ENCODE peak calls at places on chromosomes 3 and 15, in six cellular contexts. A, P, I, H, V and D are unnamed samples.

GRCh38 chr15:54506977-54507524 is 528.8 kb downstream of the UNC13C start:
- DNase-seq in A (no peak), P (no peak), I (no peak), V (no peak), H (no peak), D (no peak)

GRCh38 chr3:37890522-37890921 is 28.8 kb downstream of the CTDSPL start:
- DNase-seq in H (no peak), P (no peak), V (no peak), I (no peak), A (no peak), D (no peak)

GRCh38 chr15:88920186-88920891 is 7.2 kb upstream of the MFGE8 start:
- DNase-seq in I (no peak), P (peak), H (no peak), V (no peak), A (no peak), D (no peak)

GRCh38 chr3:114608293-114608692 is 314.5 kb downstream of the TIGIT start:
- DNase-seq in V (no peak), H (no peak), I (no peak), P (no peak), A (no peak), D (peak)

GRCh38 chr3:63960048-63960711 is 48.0 kb upstream of the SCAANT1 start:
- DNase-seq in A (peak), P (no peak), V (no peak), H (no peak), I (no peak), D (peak)

GRCh38 chr3:61601831-61602230 is 40.5 kb downstream of the PTPRG start:
- DNase-seq in I (no peak), P (peak), A (no peak), V (no peak), H (no peak), D (no peak)

GRCh38 chr3:45104715-45105711 is 41.2 kb downstream of the CDCP1 start:
- DNase-seq in P (no peak), A (no peak), V (no peak), H (no peak), I (no peak), D (no peak)

GRCh38 chr3:52001443-52001974 is 5.8 kb upstream of the RPL29 start:
- DNase-seq in A (peak), P (peak), H (peak), V (peak), I (peak), D (peak)

GRCh38 chr3:71101581-71101980 is 481.9 kb downstream of the FOXP1 start:
- DNase-seq in H (no peak), V (no peak), P (no peak), I (no peak), A (no peak), D (no peak)

GRCh38 chr15:99956820-99957641 is 223.8 kb upstream of the LYSMD4 start:
- DNase-seq in H (no peak), A (peak), V (no peak), P (no peak), I (no peak), D (no peak)

GRCh38 chr3:100062665-100063064 is 51.6 kb downstream of the FILIP1L start:
- DNase-seq in I (no peak), V (no peak), P (no peak), H (no peak), A (no peak), D (no peak)

GRCh38 chr3:31452495-31453106 is 80.1 kb upstream of the STT3B start:
- DNase-seq in P (no peak), H (no peak), I (no peak), A (no peak), V (no peak), D (no peak)

GRCh38 chr3:197519801-197520211 is 36.0 kb downstream of the BDH1 start:
- DNase-seq in H (no peak), A (no peak), V (no peak), P (no peak), I (peak), D (no peak)

GRCh38 chr3:182592747-182593146 is 200.6 kb upstream of the ATP11B start:
- DNase-seq in H (no peak), V (no peak), P (no peak), I (no peak), A (no peak), D (no peak)

GRCh38 chr3:126746395-126747177 is 42.5 kb downstream of the CHCHD6 start:
- DNase-seq in A (no peak), I (no peak), H (peak), P (no peak), V (no peak), D (peak)

GRCh38 chr3:128252083-128252482 is 98.8 kb downstream of the EEFSEC start:
- DNase-seq in I (no peak), P (no peak), V (no peak), A (no peak), H (no peak), D (no peak)

GRCh38 chr3:62376187-62376720 is 2.9 kb upstream of the FEZF2 start:
- DNase-seq in A (no peak), V (no peak), I (no peak), P (no peak), H (no peak), D (no peak)

GRCh38 chr3:187739561-187740445 is 5.5 kb downstream of the BCL6 start:
- DNase-seq in H (peak), I (peak), A (peak), P (peak), V (peak), D (peak)

GRCh38 chr3:44050867-44051266 is 190.8 kb upstream of the TOPAZ1 start:
- DNase-seq in P (no peak), V (no peak), H (no peak), A (no peak), I (no peak), D (no peak)

GRCh38 chr3:69786854-69787253 is 47.6 kb downstream of the MITF start:
- DNase-seq in V (no peak), A (no peak), P (no peak), H (no peak), I (no peak), D (no peak)
- H3K27ac ChIP-seq in V (no peak), A (no peak), P (peak), H (peak), I (peak), D (no peak)

GRCh38 chr15:70561885-70562284 is 201.5 kb downstream of the UACA start:
- DNase-seq in A (no peak), V (no peak), H (no peak), I (no peak), P (no peak), D (no peak)

GRCh38 chr15:70559223-70559823 is 204.0 kb downstream of the UACA start:
- DNase-seq in A (peak), P (peak), H (peak), V (peak), I (peak), D (no peak)

GRCh38 chr15:70562906-70563305 is 200.5 kb downstream of the UACA start:
- DNase-seq in P (no peak), V (no peak), H (no peak), I (no peak), A (no peak), D (no peak)

GRCh38 chr15:70559840-70560239 is 203.5 kb downstream of the UACA start:
- DNase-seq in I (no peak), P (no peak), V (no peak), H (no peak), A (no peak), D (no peak)

DNA sequence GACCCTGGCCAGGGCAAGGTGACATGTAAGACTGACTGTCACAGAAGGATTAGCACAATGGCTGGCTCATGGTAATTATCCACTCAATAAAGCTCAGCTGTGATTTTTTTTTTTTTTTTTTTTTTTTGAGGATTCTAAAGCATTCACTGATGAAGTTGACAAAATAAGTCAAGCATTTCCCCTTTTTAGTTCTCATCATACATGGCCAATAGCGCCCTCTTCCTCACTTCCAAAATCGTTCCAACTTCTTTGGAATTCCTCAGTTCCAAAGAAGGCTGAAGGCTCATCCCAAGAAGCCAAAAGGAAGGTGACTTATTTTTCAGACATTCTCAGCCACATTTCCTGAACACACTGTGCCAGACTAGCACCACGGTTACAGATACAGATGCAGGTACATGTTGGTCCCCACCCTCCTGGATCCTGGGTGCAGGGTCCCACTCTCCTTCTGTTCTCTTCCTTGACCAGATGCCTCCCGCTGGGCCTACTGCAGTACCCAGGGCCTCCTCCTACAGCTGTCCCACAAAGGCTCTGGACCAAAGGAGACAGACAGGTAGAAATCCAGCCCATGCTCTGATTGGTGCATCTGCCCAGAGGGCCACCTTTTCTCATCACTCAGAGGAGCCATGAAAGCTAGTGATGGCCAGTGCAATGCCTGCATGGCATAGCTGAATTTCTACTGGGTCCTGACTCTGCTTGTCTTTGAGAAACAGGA is 202.6 kb downstream of the UACA start:
- DNase-seq in A (no peak), V (no peak), P (no peak), I (no peak), H (no peak), D (no peak)
- TF ChIP-seq CTCF in A (no peak), V (no peak), P (no peak), I (no peak), H (no peak), D (no peak)

GRCh38 chr3:177514341-177515193 is 317.3 kb upstream of the TBL1XR1 start:
- DNase-seq in H (no peak), A (peak), P (no peak), V (no peak), I (no peak), D (no peak)
- H3K27ac ChIP-seq in H (peak), A (no peak), P (no peak), V (no peak), I (peak), D (no peak)

GRCh38 chr3:190455843-190456242 is 6.1 kb upstream of the TMEM207 start:
- DNase-seq in A (no peak), P (no peak), H (no peak), I (no peak), V (no peak), D (no peak)

GRCh38 chr3:190456779-190457178 is 7.1 kb upstream of the TMEM207 start:
- DNase-seq in H (no peak), A (no peak), I (no peak), V (no peak), P (no peak), D (no peak)

GRCh38 chr3:190458040-190458439 is 8.3 kb upstream of the TMEM207 start:
- DNase-seq in A (no peak), H (no peak), I (no peak), V (no peak), P (no peak), D (no peak)
- TF ChIP-seq CTCF in A (no peak), H (no peak), I (peak), V (no peak), P (no peak), D (no peak)

GRCh38 chr3:18669374-18669773 is 244.2 kb upstream of the SATB1 start:
- DNase-seq in A (no peak), I (no peak), V (no peak), H (no peak), P (no peak), D (no peak)
- H3K27ac ChIP-seq in A (no peak), I (no peak), V (no peak), H (no peak), P (no peak), D (no peak)

GRCh38 chr3:105996781-105997180 is 128.0 kb upstream of the CBLB start:
- DNase-seq in V (no peak), A (no peak), H (no peak), P (no peak), I (no peak), D (no peak)

GRCh38 chr3:106001923-106002322 is 133.1 kb upstream of the CBLB start:
- DNase-seq in V (no peak), P (no peak), A (no peak), H (no peak), I (no peak), D (no peak)

GRCh38 chr3:105999856-106000255 is 131.0 kb upstream of the CBLB start:
- DNase-seq in V (no peak), I (no peak), P (no peak), A (no peak), H (no peak), D (no peak)

GRCh38 chr3:105997466-105997799 is 128.6 kb upstream of the CBLB start:
- DNase-seq in P (no peak), I (no peak), H (no peak), V (no peak), A (no peak), D (no peak)

DNA sequence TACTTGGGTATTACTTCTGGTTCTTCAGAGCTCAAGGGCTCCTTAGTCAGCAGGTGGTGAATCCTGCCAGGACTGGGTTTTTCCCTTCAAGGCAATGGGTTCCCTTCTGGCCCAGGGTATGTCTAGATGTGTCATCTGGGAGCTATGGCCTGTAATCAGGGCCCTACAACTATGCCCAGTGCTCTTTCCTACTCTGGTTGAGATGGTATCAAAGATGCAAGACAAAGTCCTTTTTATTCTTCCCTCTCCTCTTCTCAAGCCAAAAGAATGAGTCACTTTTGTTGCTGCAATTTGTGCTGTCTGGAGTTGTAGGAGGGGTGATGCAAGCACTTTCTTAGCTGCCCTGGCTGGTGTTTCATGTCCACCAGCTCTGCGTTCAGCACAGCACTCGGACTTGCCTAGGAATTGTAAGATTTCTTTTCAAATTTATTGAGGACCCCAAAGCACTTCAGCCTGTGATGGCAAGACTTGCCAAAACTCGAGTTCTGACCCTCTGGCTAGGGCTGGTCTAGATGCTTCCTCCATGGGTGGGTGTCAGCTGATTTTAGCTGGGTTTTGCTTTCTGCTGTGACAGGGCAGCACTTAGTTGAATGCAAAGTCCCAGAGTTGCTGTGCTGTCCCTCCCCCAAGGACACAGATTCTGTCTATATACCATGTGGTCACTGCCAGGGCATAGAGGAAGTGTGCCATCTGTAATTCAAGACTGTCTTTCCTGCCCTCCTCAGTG is 129.2 kb upstream of the CBLB start:
- DNase-seq in P (peak), V (no peak), H (no peak), I (no peak), A (no peak), D (peak)
- TF ChIP-seq CTCF in P (no peak), V (no peak), H (no peak), I (no peak), A (no peak), D (no peak)

GRCh38 chr3:189588818-189589569 is 42.2 kb upstream of the TP63 start:
- DNase-seq in V (no peak), H (no peak), A (no peak), I (no peak), P (no peak), D (no peak)

GRCh38 chr3:189584609-189585008 is 46.6 kb upstream of the TP63 start:
- DNase-seq in A (no peak), I (no peak), P (no peak), V (no peak), H (no peak), D (peak)

GRCh38 chr3:189590223-189590622 is 41.0 kb upstream of the TP63 start:
- DNase-seq in A (no peak), I (peak), P (no peak), V (no peak), H (no peak), D (no peak)

GRCh38 chr3:189588061-189588817 is 43.0 kb upstream of the TP63 start:
- DNase-seq in V (no peak), H (no peak), I (no peak), A (no peak), P (no peak), D (peak)

GRCh38 chr3:189586941-189587687 is 44.1 kb upstream of the TP63 start:
- DNase-seq in I (no peak), P (no peak), H (no peak), V (no peak), A (no peak), D (no peak)
- H3K27ac ChIP-seq in I (no peak), P (no peak), H (no peak), V (no peak), A (no peak), D (no peak)

GRCh38 chr3:11062704-11063103 is 70.2 kb downstream of the SLC6A1 start:
- DNase-seq in V (no peak), H (no peak), I (no peak), P (no peak), A (no peak), D (no peak)

GRCh38 chr3:11059090-11059798 is 66.7 kb downstream of the SLC6A1 start:
- DNase-seq in A (peak), V (no peak), P (peak), H (peak), I (no peak), D (peak)

GRCh38 chr3:11057655-11058054 is 65.1 kb downstream of the SLC6A1 start:
- DNase-seq in P (no peak), A (no peak), V (no peak), I (no peak), H (no peak), D (no peak)

GRCh38 chr3:11059799-11060115 is 67.2 kb downstream of the SLC6A1 start:
- DNase-seq in P (no peak), V (no peak), I (no peak), H (no peak), A (no peak), D (no peak)

DNA sequence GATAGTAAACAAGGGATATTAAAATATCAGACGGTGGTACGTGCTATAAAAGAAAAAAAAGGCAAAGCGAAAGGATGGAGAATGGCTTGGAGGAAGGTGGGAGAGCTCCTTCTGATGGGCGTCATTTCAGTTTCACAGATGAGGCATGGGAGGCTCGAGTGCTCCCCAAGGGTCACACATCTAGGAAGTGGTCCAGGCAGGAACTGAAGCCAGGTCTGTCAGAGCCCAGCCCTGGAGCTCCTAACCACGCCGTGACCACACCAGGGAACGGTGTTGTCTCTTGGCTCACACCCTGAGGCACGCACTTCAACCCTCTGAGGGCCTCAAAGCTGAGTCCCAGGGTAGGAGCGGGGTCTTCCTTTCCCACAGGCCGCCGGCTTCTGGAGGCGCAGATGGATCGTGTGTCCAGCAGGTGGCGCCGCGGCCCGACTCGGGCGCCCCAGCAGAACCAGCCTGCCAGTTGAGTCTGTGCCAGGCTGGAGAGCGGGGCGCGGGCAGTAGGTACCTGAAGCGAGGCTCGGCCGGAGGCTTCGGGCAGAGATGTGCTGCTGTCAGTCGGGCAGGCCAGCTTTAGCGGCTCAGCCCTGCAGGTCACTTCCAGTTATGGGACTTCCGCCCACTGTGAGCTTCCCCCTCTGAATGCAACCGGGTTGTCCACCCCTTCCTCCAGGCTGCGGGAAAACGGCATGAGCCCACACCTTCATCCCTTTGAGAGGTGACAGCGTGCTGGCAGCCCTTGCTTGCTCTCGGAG is 68.1 kb downstream of the SLC6A1 start:
- DNase-seq in A (peak), I (peak), P (peak), H (peak), V (peak), D (peak)
- TF ChIP-seq CTCF in A (peak), I (peak), P (peak), H (peak), V (peak), D (peak)

DNA sequence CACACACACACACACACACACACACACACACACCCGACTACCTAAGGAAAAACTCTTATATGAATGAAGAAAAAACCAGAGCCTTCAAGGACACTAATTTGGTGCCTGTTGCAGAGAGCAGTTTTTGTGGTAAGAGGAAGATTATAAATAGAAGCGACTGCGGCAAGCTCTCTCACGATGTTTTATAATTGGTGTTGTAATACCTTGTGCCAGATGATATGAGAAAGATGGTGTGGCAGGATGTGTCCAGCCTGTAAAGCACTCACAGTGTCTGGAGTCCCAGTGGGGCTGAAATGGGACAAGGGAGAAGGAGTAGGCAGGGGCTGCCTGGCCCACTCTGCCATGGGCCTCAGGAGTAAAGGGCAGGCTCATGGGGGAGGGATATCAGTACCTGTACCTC is 839.9 kb downstream of the AGBL1 start:
- DNase-seq in V (no peak), H (no peak), I (no peak), A (no peak), P (no peak), D (no peak)
- H3K27ac ChIP-seq in V (no peak), H (peak), I (no peak), A (no peak), P (no peak), D (no peak)

GRCh38 chr3:49803464-49804140 is 541 bp downstream of the INKA1 start:
- DNase-seq in A (peak), P (no peak), V (peak), I (peak), H (no peak), D (peak)
- TF ChIP-seq CTCF in A (no peak), P (no peak), V (no peak), I (no peak), H (peak), D (no peak)